ENCODE peak calls at places on chromosomes 12 and 14, in five cellular contexts. P is stimulated activated naive CD8-positive, alpha-beta T cell treated with anti-CD3 and anti-CD28 coated beads, Interleukin-15, amount 100 ng/mL, for 72 hours; A is neural crest cell; E is left ventricle myocardium inferior; Q is testis. T is an unnamed sample.

GRCh38 chr12:93377252-93377542 is 528 bp upstream of the NUDT4 start:
- DNase-seq in E (no peak), Q (no peak), A (no peak), P (no peak), T (no peak)

GRCh38 chr14:45742187-45742586 is 489.2 kb upstream of the MIS18BP1 start:
- DNase-seq in Q (no peak), P (no peak), A (no peak), E (no peak), T (no peak)

GRCh38 chr12:126051611-126052107 is 986.4 kb downstream of the AACS start:
- DNase-seq in Q (no peak), P (no peak), A (no peak), E (no peak), T (no peak)

GRCh38 chr14:54776361-54777001 is 126.1 kb downstream of the GCH1 start:
- DNase-seq in E (peak; percentile 70), Q (peak; percentile 20), P (peak; percentile 78), A (no peak), T (no peak)

GRCh38 chr14:89625208-89625987 is 208.4 kb upstream of the FOXN3 start:
- DNase-seq in E (peak; percentile 47), Q (peak; percentile 48), A (no peak), P (no peak), T (peak; percentile 96)

GRCh38 chr12:102806110-102806509 is 110.9 kb downstream of the PAH start:
- DNase-seq in P (no peak), Q (no peak), A (no peak), E (no peak), T (no peak)

GRCh38 chr14:68374682-68375081 is 418.2 kb downstream of the ZFP36L1 start:
- DNase-seq in A (no peak), Q (no peak), P (no peak), E (no peak), T (peak; percentile 77)

GRCh38 chr14:66206554-66206953 is 279.6 kb upstream of the CCDC196 start:
- DNase-seq in P (no peak), Q (no peak), E (no peak), A (no peak), T (no peak)

GRCh38 chr12:124722871-124723270 is 140.8 kb downstream of the SCARB1 start:
- DNase-seq in P (no peak), E (no peak), Q (no peak), A (no peak), T (no peak)

GRCh38 chr12:726281-727140 is 25.9 kb upstream of the WNK1 start:
- DNase-seq in A (no peak), P (no peak), E (no peak), Q (no peak), T (peak; percentile 91)

GRCh38 chr12:109757671-109758265 is 44.1 kb downstream of the FAM222A start:
- DNase-seq in E (no peak), A (no peak), Q (no peak), P (no peak), T (no peak)

GRCh38 chr14:68886109-68886434 is 93.0 kb downstream of the ACTN1 start:
- DNase-seq in A (no peak), E (no peak), P (no peak), Q (no peak), T (no peak)

GRCh38 chr14:99572173-99572999 is 31.6 kb downstream of the CCDC85C start:
- DNase-seq in P (no peak), E (no peak), Q (no peak), A (no peak), T (peak; percentile 78)

T was measured in SJCRH30.